ENCODE peak calls at places on chromosomes 13 and 19, in eight cellular contexts. M, A, N, V, H, G, B and X are unnamed samples.

GRCh38 chr19:56167064-56167578 is 8.7 kb upstream of the GALP start:
- DNase-seq in G (no peak), H (peak), A (no peak), B (no peak), M (no peak), V (no peak), N (peak), X (no peak)

GRCh38 chr19:56085571-56086275 is 35.4 kb downstream of the ZNF787 start:
- DNase-seq in G (no peak), M (no peak), H (no peak), B (no peak), V (no peak), A (peak), N (peak), X (no peak)

GRCh38 chr19:45322311-45322710 is 364 bp downstream of the CKM start:
- DNase-seq in H (peak), B (no peak), V (no peak), A (no peak), M (no peak), N (no peak), G (no peak), X (no peak)

GRCh38 chr19:21221653-21222052 is 79.8 kb downstream of the ZNF431 start:
- DNase-seq in M (no peak), A (no peak), H (no peak), V (no peak), G (no peak), N (no peak), B (no peak), X (no peak)

GRCh38 chr19:18049390-18049789 is 37.3 kb downstream of the IL12RB1 start:
- DNase-seq in N (peak), M (peak), V (no peak), H (no peak), A (no peak), G (no peak), B (no peak), X (no peak)

GRCh38 chr19:7408251-7408650 is 59.5 kb downstream of the ARHGEF18 start:
- DNase-seq in N (no peak), A (no peak), M (no peak), H (no peak), B (no peak), G (no peak), V (no peak), X (no peak)

GRCh38 chr13:110726726-110727125 is 13.2 kb downstream of the ING1 start:
- DNase-seq in N (no peak), V (no peak), A (peak), G (no peak), M (no peak), B (no peak), H (no peak), X (no peak)

GRCh38 chr19:7904074-7905020 is 670 bp downstream of the MAP2K7 start:
- DNase-seq in G (no peak), N (no peak), B (no peak), A (peak), V (peak), M (no peak), H (peak), X (no peak)

GRCh38 chr13:24746618-24747247 is 17.2 kb upstream of the RNF17 start:
- DNase-seq in B (no peak), H (peak), G (no peak), A (peak), M (no peak), V (no peak), N (no peak), X (no peak)

GRCh38 chr13:27022571-27023311 is 148.9 kb downstream of the USP12 start:
- DNase-seq in B (no peak), N (peak), H (no peak), G (no peak), V (no peak), M (no peak), A (no peak), X (no peak)

GRCh38 chr13:106814389-106814903 is 246.5 kb upstream of the ARGLU1 start:
- DNase-seq in M (no peak), V (no peak), N (no peak), A (no peak), B (no peak), H (no peak), G (no peak), X (no peak)

GRCh38 chr19:35559281-35559659 is 4.2 kb downstream of the ATP4A start:
- DNase-seq in V (no peak), G (no peak), B (no peak), H (peak), A (peak), N (no peak), M (no peak), X (no peak)

GRCh38 chr19:54465367-54466109 is 2.0 kb upstream of the LENG9 start:
- DNase-seq in M (no peak), B (no peak), G (no peak), A (no peak), H (peak), N (no peak), V (no peak), X (no peak)

GRCh38 chr13:99404005-99404755 is 97.0 kb upstream of the GPR183 start:
- DNase-seq in M (no peak), N (no peak), H (no peak), V (no peak), G (no peak), B (no peak), A (no peak), X (no peak)

GRCh38 chr13:64061649-64062048 is 2646.0 kb upstream of the PCDH20 start:
- DNase-seq in N (no peak), M (no peak), H (no peak), A (no peak), G (no peak), V (no peak), B (no peak), X (no peak)

GRCh38 chr19:9857920-9858746 is 23.0 kb downstream of the PIN1 start:
- DNase-seq in H (no peak), N (no peak), B (no peak), V (no peak), A (peak), G (no peak), M (no peak), X (no peak)

GRCh38 chr13:39787086-39787487 is 131.6 kb downstream of the COG6 start:
- DNase-seq in H (peak), M (peak), V (no peak), G (no peak), B (no peak), N (peak), A (no peak), X (no peak)

GRCh38 chr19:55642153-55643002 is 1.1 kb upstream of the ZNF581 start:
- DNase-seq in V (peak), M (peak), A (no peak), H (peak), G (no peak), B (no peak), N (no peak), X (no peak)

GRCh38 chr19:2462635-2463421 is 6.1 kb upstream of the LMNB2 start:
- DNase-seq in N (peak), A (no peak), M (peak), G (peak), B (peak), H (peak), V (peak), X (no peak)

GRCh38 chr19:16470911-16471811 is 609 bp downstream of the EPS15L1 start:
- DNase-seq in G (no peak), N (peak), A (peak), H (peak), V (no peak), B (no peak), M (no peak), X (no peak)

DNA sequence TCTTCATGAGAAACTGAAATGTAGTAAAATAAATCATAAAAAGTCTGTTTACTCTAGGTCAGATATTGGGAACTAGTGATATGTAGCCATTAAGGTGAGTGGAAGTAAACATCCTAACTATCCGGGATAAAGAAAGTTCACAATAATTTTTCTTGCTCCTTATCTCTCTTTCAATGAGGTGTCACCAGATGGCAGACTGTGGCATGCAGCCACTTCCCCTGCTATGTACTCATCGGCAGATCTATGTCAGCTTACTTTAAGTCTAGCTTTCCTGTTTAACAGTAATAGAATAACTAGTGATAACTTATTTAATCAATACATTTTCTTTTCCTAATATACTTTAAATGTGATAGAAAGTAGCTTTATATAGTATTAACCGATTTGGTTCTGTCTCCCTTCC is 181.9 kb downstream of the NDFIP2 start:
- DNase-seq in B (no peak), H (no peak), N (no peak), M (no peak), V (no peak), G (no peak), A (no peak), X (no peak)
- TF ChIP-seq CTCF in B (no peak), H (peak), N (no peak), M (no peak), V (peak), G (no peak), A (no peak), X (no peak)

GRCh38 chr13:32538621-32539246 is at the start of gene N4BP2L2:
- DNase-seq in A (peak), V (peak), M (peak), N (peak), H (peak), B (peak), G (peak), X (no peak)
- TF ChIP-seq CTCF in A (peak), V (peak), M (no peak), N (peak), H (no peak), B (peak), G (peak), X (peak)

DNA sequence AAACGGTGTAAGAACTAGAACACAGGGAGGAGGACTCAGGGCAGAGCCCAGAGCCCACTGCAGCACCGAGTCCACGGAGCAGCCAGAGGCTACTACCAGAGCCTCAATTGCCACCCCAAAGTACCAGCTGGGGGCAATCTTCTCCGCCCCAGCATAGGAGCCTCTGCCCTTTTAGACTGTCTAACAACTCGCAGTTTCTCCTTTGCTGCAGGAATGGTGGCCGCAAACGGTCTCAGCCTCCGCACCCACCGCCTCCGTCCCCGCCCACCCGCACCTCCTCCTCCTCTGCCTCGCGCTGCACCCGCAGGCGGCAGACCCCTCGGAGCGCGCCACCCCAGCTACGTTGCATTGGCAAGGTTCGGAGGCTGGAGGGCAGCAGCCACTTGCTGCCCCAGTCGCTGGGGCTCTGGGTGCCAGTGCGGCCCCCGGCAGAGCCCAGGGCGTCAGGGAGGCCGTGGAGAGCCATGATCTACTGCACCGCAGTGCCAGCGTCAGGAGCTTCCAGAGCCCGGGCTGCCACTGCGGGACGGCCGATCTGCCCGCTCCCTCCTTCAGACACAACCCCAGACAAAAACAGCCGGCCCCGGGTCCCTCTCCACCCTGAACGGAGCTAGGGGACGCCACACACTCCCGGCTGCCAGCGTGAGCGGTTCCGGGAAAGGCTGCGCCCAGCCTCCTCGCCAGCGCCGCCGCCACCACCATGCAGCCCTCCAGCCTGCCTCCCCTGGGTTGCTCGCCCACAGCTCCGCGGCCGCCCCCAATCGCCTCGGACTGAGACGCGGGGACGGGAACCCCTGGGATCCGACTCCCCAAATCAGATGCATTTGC is 1.8 kb downstream of the FGF14 start:
- DNase-seq in M (no peak), G (no peak), B (no peak), A (peak), V (peak), N (peak), H (peak), X (no peak)
- TF ChIP-seq CTCF in M (no peak), G (no peak), B (no peak), A (no peak), V (peak), N (peak), H (peak), X (no peak)

GRCh38 chr19:3785464-3785937 is 680 bp downstream of the MATK start:
- DNase-seq in N (no peak), M (no peak), V (no peak), B (no peak), H (peak), G (no peak), A (no peak), X (no peak)

GRCh38 chr19:3782903-3783302 is 3.3 kb downstream of the MATK start:
- DNase-seq in V (no peak), A (no peak), M (no peak), G (no peak), H (peak), N (no peak), B (no peak), X (no peak)

GRCh38 chr19:3785938-3786824 is at the start of gene MATK:
- DNase-seq in B (no peak), N (no peak), V (peak), H (peak), G (no peak), M (no peak), A (peak), X (no peak)

GRCh38 chr19:3783660-3784584 is 2.3 kb downstream of the MATK start:
- DNase-seq in V (peak), G (no peak), B (no peak), N (no peak), A (no peak), M (no peak), H (peak), X (no peak)

DNA sequence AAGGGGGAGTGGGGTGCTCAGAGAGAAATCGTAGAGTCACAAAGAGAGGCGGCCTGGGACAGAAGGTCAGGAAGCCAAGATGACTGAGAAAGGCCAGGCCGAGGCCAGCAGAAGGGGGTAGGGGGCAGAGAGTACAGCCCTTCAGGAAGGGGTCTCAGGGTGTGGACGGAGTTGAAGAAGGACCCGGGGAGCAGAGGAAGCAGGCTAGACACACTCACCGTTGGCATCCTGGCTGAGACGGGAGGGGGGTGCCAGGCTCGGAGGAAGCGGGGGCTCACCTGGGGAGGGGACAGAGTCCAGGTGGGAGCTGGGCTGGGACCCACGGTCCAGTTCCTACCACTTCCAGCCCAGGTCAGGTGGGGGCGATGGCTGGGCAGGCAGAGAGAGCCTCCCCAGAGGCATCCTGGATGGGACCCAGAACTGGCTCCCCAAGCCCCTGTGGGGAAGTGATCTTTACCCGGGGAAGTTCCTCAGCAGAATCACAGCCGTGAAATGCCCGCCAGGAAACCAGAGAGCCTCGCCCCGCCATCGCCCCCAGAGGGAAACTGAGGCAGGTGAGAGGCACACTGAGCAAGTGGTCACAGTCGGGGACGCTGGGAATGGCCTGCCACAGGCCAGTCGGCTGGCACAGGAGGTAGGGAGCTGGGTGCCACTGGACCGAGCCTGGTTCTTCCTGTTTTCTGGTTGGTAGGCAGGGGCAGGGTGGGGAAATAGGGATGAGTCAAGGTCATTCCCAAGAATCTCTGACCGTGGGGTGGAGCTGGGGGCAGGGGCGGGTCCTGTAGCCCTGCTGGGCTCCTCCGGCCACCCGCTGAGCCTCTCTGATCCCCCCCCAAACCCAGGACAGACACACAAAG is 1.3 kb downstream of the MATK start:
- DNase-seq in B (no peak), M (no peak), G (no peak), H (peak), V (no peak), A (no peak), N (peak), X (no peak)
- TF ChIP-seq CTCF in B (no peak), M (no peak), G (no peak), H (no peak), V (no peak), A (no peak), N (no peak), X (no peak)

GRCh38 chr13:37868691-37869505 is 674 bp downstream of the TRPC4 start:
- DNase-seq in G (no peak), A (peak), M (no peak), V (no peak), B (no peak), H (peak), N (peak), X (no peak)

GRCh38 chr13:37869506-37869755 is 141 bp downstream of the TRPC4 start:
- DNase-seq in N (peak), M (no peak), H (no peak), A (no peak), B (no peak), V (no peak), G (no peak), X (no peak)

GRCh38 chr13:37870895-37871550 is 1.5 kb upstream of the TRPC4 start:
- DNase-seq in G (peak), B (no peak), M (no peak), H (peak), N (peak), V (no peak), A (no peak), X (no peak)

GRCh38 chr13:37870489-37870845 is 895 bp upstream of the TRPC4 start:
- DNase-seq in N (no peak), B (no peak), M (no peak), H (no peak), V (no peak), G (no peak), A (no peak), X (no peak)

DNA sequence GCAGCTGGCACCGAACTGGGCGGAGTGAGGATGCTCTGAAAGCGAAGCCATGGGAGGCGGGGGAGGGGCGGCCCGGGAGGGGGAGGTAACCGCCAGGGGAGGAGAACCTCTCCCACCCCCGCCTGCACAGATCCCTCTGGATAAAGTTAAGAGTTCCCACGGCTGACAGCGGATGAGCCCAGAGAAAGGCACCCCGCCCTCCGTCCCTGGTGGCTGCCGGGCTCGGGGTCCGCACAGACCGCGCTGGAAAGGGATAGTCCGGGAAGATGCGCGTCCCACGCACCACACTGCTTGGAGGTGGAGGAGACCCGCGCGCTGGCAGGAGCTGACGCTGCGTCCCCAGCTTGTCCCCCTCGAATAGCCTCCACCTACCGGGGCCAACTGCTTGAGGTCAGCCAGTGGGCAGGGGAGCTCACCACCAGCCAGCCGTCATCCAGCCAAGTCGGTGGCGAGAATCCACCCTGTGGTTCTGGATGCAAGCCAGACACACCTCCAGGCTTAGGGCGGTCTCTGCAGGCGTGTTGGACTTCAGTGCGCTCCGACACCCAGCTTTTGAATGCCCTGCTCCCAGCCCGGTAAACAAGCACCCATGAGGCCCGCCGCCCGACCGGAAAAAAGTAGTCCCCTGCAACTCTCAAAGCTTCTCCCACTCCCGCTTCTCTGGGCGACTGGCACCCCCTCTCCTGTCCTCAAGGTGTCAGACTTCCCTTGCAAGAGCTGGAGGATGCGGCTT is at the start of gene TRPC4:
- DNase-seq in M (peak), V (peak), B (no peak), A (peak), N (peak), H (peak), G (peak), X (no peak)
- TF ChIP-seq CTCF in M (peak), V (peak), B (no peak), A (no peak), N (peak), H (peak), G (peak), X (no peak)

DNA sequence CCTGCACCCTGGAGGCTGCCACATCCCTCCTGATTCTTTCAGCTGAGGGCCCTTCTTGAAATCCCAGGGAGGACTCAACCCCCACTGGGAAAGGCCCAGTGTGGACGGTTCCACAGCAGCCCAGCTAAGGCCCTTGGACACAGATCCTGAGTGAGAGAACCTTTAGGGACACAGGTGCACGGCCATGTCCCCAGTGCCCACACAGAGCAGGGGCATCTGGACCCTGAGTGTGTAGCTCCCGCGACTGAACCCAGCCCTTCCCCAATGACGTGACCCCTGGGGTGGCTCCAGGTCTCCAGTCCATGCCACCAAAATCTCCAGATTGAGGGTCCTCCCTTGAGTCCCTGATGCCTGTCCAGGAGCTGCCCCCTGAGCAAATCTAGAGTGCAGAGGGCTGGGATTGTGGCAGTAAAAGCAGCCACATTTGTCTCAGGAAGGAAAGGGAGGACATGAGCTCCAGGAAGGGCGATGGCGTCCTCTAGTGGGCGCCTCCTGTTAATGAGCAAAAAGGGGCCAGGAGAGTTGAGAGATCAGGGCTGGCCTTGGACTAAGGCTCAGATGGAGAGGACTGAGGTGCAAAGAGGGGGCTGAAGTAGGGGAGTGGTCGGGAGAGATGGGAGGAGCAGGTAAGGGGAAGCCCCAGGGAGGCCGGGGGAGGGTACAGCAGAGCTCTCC is 6.9 kb upstream of the CEACAM5 start:
- DNase-seq in B (peak), H (no peak), A (no peak), G (no peak), N (no peak), M (no peak), V (no peak), X (peak)
- TF ChIP-seq CTCF in B (no peak), H (no peak), A (peak), G (peak), N (no peak), M (no peak), V (peak), X (no peak)

GRCh38 chr19:14097532-14098151 is 7.1 kb upstream of the SAMD1 start:
- DNase-seq in G (no peak), N (no peak), V (no peak), H (no peak), B (no peak), M (no peak), A (no peak), X (no peak)
- TF ChIP-seq CTCF in G (peak), N (peak), V (no peak), H (peak), B (peak), M (peak), A (no peak), X (no peak)